ENCODE peak calls at places on chromosomes 3 and 15, in six cellular contexts. O, R, I, Y, K and Z are unnamed samples.

GRCh38 chr3:154967090-154967489 is 113.0 kb upstream of the MME start:
- DNase-seq in O (no peak), R (peak), I (no peak), Y (no peak), K (no peak), Z (no peak)

GRCh38 chr15:74396445-74397238 is 29.2 kb upstream of the CYP11A1 start:
- DNase-seq in O (peak), R (peak), I (no peak), Y (no peak), K (no peak), Z (peak)

GRCh38 chr15:64693134-64693533 is 82.3 kb downstream of the RBPMS2 start:
- DNase-seq in O (peak), R (peak), I (peak), Y (no peak), K (no peak), Z (peak)

GRCh38 chr15:26891448-26891881 is 24.6 kb downstream of the GABRA5 start:
- DNase-seq in O (peak), R (peak), I (peak), Y (peak), K (peak), Z (peak)

GRCh38 chr3:3799173-3800075 is at the start of gene LRRN1:
- DNase-seq in O (no peak), R (no peak), I (peak), Y (peak), K (peak), Z (peak)

GRCh38 chr15:69491051-69491505 is 38.5 kb downstream of the RPLP1 start:
- DNase-seq in O (no peak), R (peak), I (peak), Y (peak), K (no peak), Z (no peak)

GRCh38 chr3:147872568-147872967 is 463.4 kb downstream of the ZIC1 start:
- DNase-seq in O (no peak), R (no peak), I (no peak), Y (no peak), K (no peak), Z (no peak)

GRCh38 chr3:184526158-184526483 is 35.5 kb upstream of the EPHB3 start:
- DNase-seq in O (no peak), R (no peak), I (no peak), Y (no peak), K (no peak), Z (no peak)

GRCh38 chr3:42010530-42010929 is 48.6 kb upstream of the ULK4 start:
- DNase-seq in O (no peak), R (no peak), I (no peak), Y (no peak), K (peak), Z (no peak)

GRCh38 chr3:185744997-185745843 is 79.6 kb downstream of the IGF2BP2 start:
- DNase-seq in O (peak), R (peak), I (no peak), Y (no peak), K (peak), Z (peak)

GRCh38 chr3:48532974-48533337 is 23.6 kb downstream of the PFKFB4 start:
- DNase-seq in O (no peak), R (no peak), I (no peak), Y (no peak), K (no peak), Z (no peak)

GRCh38 chr3:55486857-55487375 is at the start of gene WNT5A:
- DNase-seq in O (peak), R (peak), I (peak), Y (peak), K (peak), Z (peak)

GRCh38 chr3:120193554-120193953 is 91.5 kb downstream of the GPR156 start:
- DNase-seq in O (no peak), R (no peak), I (no peak), Y (no peak), K (no peak), Z (no peak)

GRCh38 chr3:105458518-105459215 is 92.0 kb downstream of the ALCAM start:
- DNase-seq in O (no peak), R (peak), I (no peak), Y (no peak), K (no peak), Z (no peak)

GRCh38 chr15:28879551-28879950 is 6.2 kb upstream of the APBA2 start:
- DNase-seq in O (no peak), R (no peak), I (no peak), Y (no peak), K (no peak), Z (no peak)

GRCh38 chr15:70197318-70197944 is 99.7 kb upstream of the TLE3 start:
- DNase-seq in O (peak), R (no peak), I (no peak), Y (no peak), K (no peak), Z (peak)

GRCh38 chr15:99566157-99566900 is 545 bp downstream of the MEF2A start:
- DNase-seq in O (no peak), R (no peak), I (peak), Y (peak), K (peak), Z (peak)

GRCh38 chr3:126464997-126465396 is 10.7 kb downstream of the ZXDC start:
- DNase-seq in O (no peak), R (no peak), I (no peak), Y (no peak), K (no peak), Z (no peak)

GRCh38 chr3:182682263-182683229 is 110.8 kb upstream of the ATP11B start:
- DNase-seq in O (peak), R (peak), I (peak), Y (peak), K (peak), Z (no peak)

GRCh38 chr15:52097176-52097575 is 15.4 kb downstream of the BCL2L10 start:
- DNase-seq in O (peak), R (no peak), I (no peak), Y (no peak), K (no peak), Z (peak)

GRCh38 chr3:43257850-43258249 is 28.5 kb upstream of the SNRK start:
- DNase-seq in O (no peak), R (no peak), I (no peak), Y (no peak), K (no peak), Z (no peak)

GRCh38 chr3:174202561-174202960 is 656.6 kb upstream of the NAALADL2 start:
- DNase-seq in O (peak), R (peak), I (no peak), Y (no peak), K (no peak), Z (no peak)

DNA sequence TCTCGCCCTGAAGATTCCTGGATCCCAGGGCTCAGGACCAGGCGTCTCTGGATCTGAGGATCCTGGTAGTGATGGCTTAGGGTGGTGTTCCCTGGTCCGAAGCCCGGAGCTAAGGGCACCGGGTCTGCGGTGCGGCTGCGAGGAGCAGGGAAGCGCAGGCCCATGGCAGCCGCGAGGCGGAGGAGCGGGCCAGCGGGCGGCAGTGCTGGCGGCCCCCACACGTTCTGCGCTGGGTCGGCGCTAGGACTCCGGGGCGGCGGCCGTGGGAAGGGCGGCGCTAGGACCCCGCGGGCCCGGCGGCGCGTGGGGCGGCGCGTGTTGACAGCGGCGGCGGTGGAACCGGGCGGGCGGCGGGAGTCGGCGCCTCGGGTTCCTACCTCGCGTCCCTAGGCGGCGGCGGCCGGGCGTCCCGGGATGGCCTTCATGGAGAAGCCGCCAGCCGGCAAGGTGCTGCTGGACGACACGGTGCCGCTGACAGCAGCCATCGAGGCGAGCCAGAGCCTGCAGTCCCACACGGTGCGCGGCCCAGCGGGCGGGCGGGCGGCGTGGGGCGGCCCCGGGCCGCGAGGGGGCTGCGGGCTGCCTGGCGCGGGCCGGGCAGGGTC is at the start of gene PXK:
- DNase-seq in O (peak), R (peak), I (peak), Y (peak), K (peak), Z (peak)
- TF ChIP-seq CTCF in O (no peak), R (no peak), I (no peak), Y (peak), K (no peak), Z (no peak)

GRCh38 chr3:113533534-113533892 is 1.2 kb downstream of the SIDT1 start:
- DNase-seq in O (no peak), R (no peak), I (no peak), Y (no peak), K (no peak), Z (no peak)

GRCh38 chr3:113534365-113534764 is 2.0 kb downstream of the SIDT1 start:
- DNase-seq in O (no peak), R (no peak), I (no peak), Y (no peak), K (no peak), Z (no peak)

GRCh38 chr3:113531826-113532697 is at the start of gene SIDT1:
- DNase-seq in O (peak), R (no peak), I (peak), Y (no peak), K (no peak), Z (peak)

GRCh38 chr3:113535898-113536297 is 3.5 kb downstream of the SIDT1 start:
- DNase-seq in O (no peak), R (no peak), I (no peak), Y (no peak), K (no peak), Z (no peak)

DNA sequence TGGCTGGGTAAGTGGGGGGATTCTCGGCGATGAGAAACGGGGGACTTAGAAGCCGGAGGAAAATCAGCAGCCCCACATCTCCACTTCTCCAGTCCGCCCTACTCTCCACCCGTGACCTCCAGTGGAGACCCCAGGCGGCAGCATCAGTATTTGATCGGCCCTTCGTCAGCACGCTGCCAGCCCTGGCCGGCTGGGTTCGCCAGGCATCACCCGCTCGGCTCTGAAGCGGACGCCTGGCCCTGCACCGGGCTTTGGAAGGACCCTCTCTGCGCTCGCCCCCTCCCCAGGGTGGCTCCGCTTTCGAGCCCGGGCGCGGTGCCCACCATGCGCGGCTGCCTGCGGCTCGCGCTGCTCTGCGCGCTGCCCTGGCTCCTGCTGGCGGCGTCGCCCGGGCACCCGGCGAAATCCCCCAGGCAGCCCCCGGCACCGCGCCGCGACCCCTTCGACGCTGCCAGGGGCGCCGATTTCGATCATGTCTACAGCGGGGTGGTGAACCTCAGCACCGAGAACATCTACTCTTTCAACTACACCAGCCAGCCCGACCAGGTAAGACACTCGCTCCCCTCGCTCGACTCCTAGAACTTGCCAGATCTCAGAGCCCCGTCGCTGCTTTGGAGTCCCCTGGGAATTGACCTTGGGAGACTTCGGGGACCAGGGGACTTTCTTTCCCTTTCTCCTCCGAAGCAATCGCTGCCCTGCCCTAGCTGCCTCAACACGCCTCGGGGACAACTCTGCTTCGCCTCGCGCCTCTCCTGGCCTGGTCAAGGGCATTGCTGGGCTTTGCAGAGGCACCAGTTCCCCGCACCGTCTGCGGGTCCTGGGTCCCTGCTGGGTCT is 561 bp downstream of the SIDT1 start:
- DNase-seq in O (no peak), R (no peak), I (peak), Y (no peak), K (peak), Z (no peak)
- TF ChIP-seq CTCF in O (no peak), R (no peak), I (no peak), Y (no peak), K (no peak), Z (no peak)

DNA sequence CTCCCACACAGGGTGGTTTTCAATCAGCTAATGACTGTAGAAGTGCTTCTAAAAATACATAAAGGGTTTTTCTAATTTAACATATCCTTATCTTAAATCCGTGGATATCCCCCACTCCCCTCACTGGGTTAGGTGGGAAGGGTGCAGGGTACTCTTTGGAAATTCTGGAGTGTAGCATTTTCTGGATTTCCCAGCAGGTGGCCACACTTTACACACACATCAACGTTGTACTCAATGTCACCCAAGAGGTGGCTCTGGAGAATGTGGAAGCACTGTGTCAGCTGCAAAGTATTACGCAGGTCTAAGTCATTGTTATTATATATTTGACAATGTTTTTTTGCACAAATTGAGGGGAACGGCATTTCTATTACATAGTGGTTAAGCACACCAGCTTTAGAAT is 168.8 kb downstream of the CHDH start:
- DNase-seq in O (no peak), R (no peak), I (peak), Y (no peak), K (no peak), Z (peak)
- TF ChIP-seq CTCF in O (no peak), R (peak), I (no peak), Y (peak), K (peak), Z (no peak)

GRCh38 chr15:79002631-79003030 is 57.8 kb upstream of the CTSH start:
- DNase-seq in O (no peak), R (peak), I (no peak), Y (no peak), K (no peak), Z (no peak)
- TF ChIP-seq CTCF in O (no peak), R (peak), I (no peak), Y (no peak), K (no peak), Z (no peak)

GRCh38 chr3:129421236-129421883 is 7.1 kb downstream of the EFCAB12 start:
- DNase-seq in O (no peak), R (no peak), I (no peak), Y (no peak), K (no peak), Z (no peak)

GRCh38 chr3:129422897-129423296 is 5.5 kb downstream of the EFCAB12 start:
- DNase-seq in O (no peak), R (no peak), I (no peak), Y (no peak), K (no peak), Z (no peak)

GRCh38 chr3:129419476-129419875 is 9.0 kb downstream of the EFCAB12 start:
- DNase-seq in O (no peak), R (no peak), I (no peak), Y (no peak), K (no peak), Z (no peak)

GRCh38 chr3:129424185-129424841 is 4.1 kb downstream of the EFCAB12 start:
- DNase-seq in O (peak), R (no peak), I (no peak), Y (no peak), K (no peak), Z (no peak)

DNA sequence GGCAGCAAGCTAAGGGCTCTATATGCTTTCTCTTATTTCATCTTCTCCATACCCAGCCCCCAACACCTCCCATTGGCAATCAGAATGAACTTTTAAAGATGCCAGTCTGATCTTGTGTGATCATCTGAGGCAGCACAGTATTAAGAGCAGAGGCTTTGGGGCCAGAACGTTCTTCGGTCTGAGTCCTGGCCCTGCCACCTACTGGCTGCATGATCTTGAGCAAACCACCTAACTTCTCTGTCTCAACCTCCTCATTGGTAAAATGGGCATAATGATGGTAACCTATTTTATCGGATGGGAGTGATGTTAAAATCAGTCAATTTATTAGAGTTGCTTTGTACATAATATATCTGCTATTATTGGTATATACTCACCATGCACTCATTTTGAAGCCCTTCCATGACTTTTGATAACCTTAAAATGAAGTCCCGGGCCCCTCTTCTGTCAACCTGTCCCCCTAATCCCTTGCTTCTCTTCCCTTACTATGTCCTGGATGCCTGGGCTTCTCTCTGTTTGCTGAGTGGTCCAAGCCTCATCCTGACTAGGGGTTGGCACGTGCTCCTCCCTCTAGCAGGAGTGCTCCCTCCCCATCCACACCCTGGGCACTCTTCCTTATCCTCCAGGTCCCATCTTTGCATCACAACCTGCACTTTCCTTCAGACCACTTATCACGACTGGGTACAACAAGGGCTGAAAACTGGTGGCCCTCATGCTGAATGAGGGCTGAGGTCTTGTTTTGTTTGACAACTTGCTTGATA is 6.3 kb downstream of the EFCAB12 start:
- DNase-seq in O (peak), R (no peak), I (no peak), Y (no peak), K (no peak), Z (no peak)
- TF ChIP-seq CTCF in O (peak), R (no peak), I (no peak), Y (no peak), K (no peak), Z (no peak)

GRCh38 chr3:46998852-46999515 is 19.5 kb downstream of the NBEAL2 start:
- DNase-seq in O (no peak), R (no peak), I (no peak), Y (peak), K (no peak), Z (no peak)
- TF ChIP-seq CTCF in O (no peak), R (no peak), I (no peak), Y (peak), K (peak), Z (no peak)

DNA sequence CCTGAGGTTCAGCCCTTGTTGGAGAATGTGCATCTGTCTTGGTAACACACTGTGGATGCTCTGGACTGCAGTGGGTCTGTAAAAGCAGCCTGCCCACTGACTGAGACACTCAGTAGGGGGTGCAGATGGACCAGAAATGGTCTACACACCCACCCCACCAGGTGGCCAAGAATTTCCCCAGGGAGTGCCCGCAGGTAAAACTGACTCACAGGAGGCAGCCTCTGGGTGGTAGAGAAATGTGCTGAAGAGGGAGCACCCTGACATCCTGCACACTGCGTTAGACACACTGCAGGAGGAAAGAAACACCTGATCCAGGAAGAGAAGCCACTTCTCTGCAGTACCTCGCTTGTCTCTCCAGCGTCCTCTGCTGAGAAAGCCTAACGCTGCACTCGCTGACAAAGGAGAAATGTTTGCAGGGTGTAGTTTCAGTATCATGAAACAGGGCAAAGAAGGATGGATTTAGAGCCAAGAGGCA is 109.5 kb upstream of the ABHD17C start:
- DNase-seq in O (no peak), R (no peak), I (no peak), Y (no peak), K (no peak), Z (peak)
- TF ChIP-seq CTCF in O (peak), R (no peak), I (no peak), Y (no peak), K (no peak), Z (no peak)

GRCh38 chr15:90249123-90249863 is at the start of gene TTLL13:
- DNase-seq in O (peak), R (peak), I (peak), Y (peak), K (peak), Z (peak)
- TF ChIP-seq CTCF in O (no peak), R (no peak), I (no peak), Y (peak), K (no peak), Z (no peak)

GRCh38 chr3:135416182-135416581 is 549.3 kb upstream of the PPP2R3A start:
- DNase-seq in O (no peak), R (no peak), I (no peak), Y (no peak), K (no peak), Z (no peak)

GRCh38 chr3:135412475-135412874 is 553.1 kb upstream of the PPP2R3A start:
- DNase-seq in O (no peak), R (no peak), I (no peak), Y (no peak), K (no peak), Z (no peak)
- TF ChIP-seq CTCF in O (no peak), R (no peak), I (no peak), Y (no peak), K (no peak), Z (no peak)